ENCODE peak calls at places on chromosomes 5 and 9, in six cellular contexts. N is central memory CD4-positive, alpha-beta T cell; V is omental fat pad; Z is GM12865; Y is OCI-LY7; Q is GM04504. O is an unnamed sample.

GRCh38 chr5:3709058-3709723 is 113.6 kb downstream of the IRX1 start:
- DNase-seq in N (no peak), V (no peak), Z (no peak), Y (no peak), Q (no peak), O (no peak)

GRCh38 chr5:126004636-126005035 is 418.6 kb upstream of the GRAMD2B start:
- DNase-seq in N (no peak), V (no peak), Z (no peak), Y (no peak), Q (no peak), O (no peak)

GRCh38 chr9:21672140-21672539 is 130.3 kb upstream of the MTAP start:
- DNase-seq in N (no peak), V (no peak), Z (no peak), Y (no peak), Q (no peak), O (no peak)

GRCh38 chr5:127003798-127004495 is 26.4 kb downstream of the MARCHF3 start:
- DNase-seq in N (no peak), V (no peak), Z (no peak), Y (no peak), Q (no peak), O (no peak)

GRCh38 chr9:128809831-128810230 is 8.5 kb upstream of the ENDOG start:
- DNase-seq in N (no peak), V (no peak), Z (no peak), Y (no peak), Q (no peak), O (no peak)

GRCh38 chr9:94805585-94805984 is 79.1 kb downstream of the AOPEP start:
- DNase-seq in N (no peak), V (no peak), Z (no peak), Y (no peak), Q (peak), O (no peak)

GRCh38 chr5:176789873-176790615 is 20.3 kb upstream of the UNC5A start:
- DNase-seq in N (no peak), V (no peak), Z (no peak), Y (no peak), Q (no peak), O (no peak)

GRCh38 chr9:21694424-21694823 is 108.0 kb upstream of the MTAP start:
- DNase-seq in N (no peak), V (no peak), Z (no peak), Y (no peak), Q (no peak), O (no peak)

GRCh38 chr5:132010645-132011560 is 555 bp downstream of the ACSL6 start:
- DNase-seq in N (no peak), V (no peak), Z (no peak), Y (no peak), Q (no peak), O (no peak)

GRCh38 chr5:179142434-179143198 is 82.4 kb downstream of the ZNF354C start:
- DNase-seq in N (no peak), V (no peak), Z (no peak), Y (no peak), Q (peak), O (no peak)

O was measured in T follicular helper cell.